ENCODE peak calls at places on chromosomes 6 and 20, in five cellular contexts. One of them, this sample, is unnamed.

GRCh38 chr20:57395111-57395959 is 4.1 kb downstream of the RBM38 start:
- ATAC-seq in stimulated activated naive CD8-positive, alpha-beta T cell treated with anti-CD3 and anti-CD28 coated beads, Interleukin-15, Interleukin-2, amounts not matched to agents 100 U/mL and 50 U/mL, for 24 hours: no peak
- ATAC-seq in sciatic nerve: peak
- ATAC-seq in activated naive CD8-positive, alpha-beta T cell treated with anti-CD3 and anti-CD28 coated beads, Interleukin-2, amount 10 ng/mL, durations not matched to agents 7 days and 5 days: no peak
- ATAC-seq in HCT116: no peak
- ATAC-seq in this sample: no peak

GRCh38 chr20:32312718-32313424 is 35.4 kb downstream of the KIF3B start:
- ATAC-seq in stimulated activated naive CD8-positive, alpha-beta T cell treated with anti-CD3 and anti-CD28 coated beads, Interleukin-15, Interleukin-2, amounts not matched to agents 100 U/mL and 50 U/mL, for 24 hours: no peak
- ATAC-seq in sciatic nerve: no peak
- ATAC-seq in activated naive CD8-positive, alpha-beta T cell treated with anti-CD3 and anti-CD28 coated beads, Interleukin-2, amount 10 ng/mL, durations not matched to agents 7 days and 5 days: no peak
- ATAC-seq in HCT116: no peak
- ATAC-seq in this sample: no peak

GRCh38 chr6:148520109-148520841 is 177.6 kb downstream of the SASH1 start:
- ATAC-seq in stimulated activated naive CD8-positive, alpha-beta T cell treated with anti-CD3 and anti-CD28 coated beads, Interleukin-15, Interleukin-2, amounts not matched to agents 100 U/mL and 50 U/mL, for 24 hours: peak
- ATAC-seq in sciatic nerve: peak
- ATAC-seq in activated naive CD8-positive, alpha-beta T cell treated with anti-CD3 and anti-CD28 coated beads, Interleukin-2, amount 10 ng/mL, durations not matched to agents 7 days and 5 days: no peak
- ATAC-seq in HCT116: no peak
- ATAC-seq in this sample: peak

GRCh38 chr6:143374014-143374413 is 76.5 kb downstream of the ADAT2 start:
- ATAC-seq in stimulated activated naive CD8-positive, alpha-beta T cell treated with anti-CD3 and anti-CD28 coated beads, Interleukin-15, Interleukin-2, amounts not matched to agents 100 U/mL and 50 U/mL, for 24 hours: no peak
- ATAC-seq in sciatic nerve: no peak
- ATAC-seq in activated naive CD8-positive, alpha-beta T cell treated with anti-CD3 and anti-CD28 coated beads, Interleukin-2, amount 10 ng/mL, durations not matched to agents 7 days and 5 days: no peak
- ATAC-seq in HCT116: no peak
- ATAC-seq in this sample: no peak

GRCh38 chr20:19172637-19173036 is 39.8 kb upstream of the SLC24A3 start:
- ATAC-seq in stimulated activated naive CD8-positive, alpha-beta T cell treated with anti-CD3 and anti-CD28 coated beads, Interleukin-15, Interleukin-2, amounts not matched to agents 100 U/mL and 50 U/mL, for 24 hours: no peak
- ATAC-seq in sciatic nerve: no peak
- ATAC-seq in activated naive CD8-positive, alpha-beta T cell treated with anti-CD3 and anti-CD28 coated beads, Interleukin-2, amount 10 ng/mL, durations not matched to agents 7 days and 5 days: no peak
- ATAC-seq in HCT116: no peak
- ATAC-seq in this sample: no peak

GRCh38 chr6:165760126-165760802 is 97.2 kb upstream of the PDE10A start:
- ATAC-seq in stimulated activated naive CD8-positive, alpha-beta T cell treated with anti-CD3 and anti-CD28 coated beads, Interleukin-15, Interleukin-2, amounts not matched to agents 100 U/mL and 50 U/mL, for 24 hours: no peak
- ATAC-seq in sciatic nerve: no peak
- ATAC-seq in activated naive CD8-positive, alpha-beta T cell treated with anti-CD3 and anti-CD28 coated beads, Interleukin-2, amount 10 ng/mL, durations not matched to agents 7 days and 5 days: no peak
- ATAC-seq in HCT116: no peak
- ATAC-seq in this sample: no peak

GRCh38 chr6:91970700-91971099 is 1383.8 kb upstream of the MAP3K7 start:
- ATAC-seq in stimulated activated naive CD8-positive, alpha-beta T cell treated with anti-CD3 and anti-CD28 coated beads, Interleukin-15, Interleukin-2, amounts not matched to agents 100 U/mL and 50 U/mL, for 24 hours: no peak
- ATAC-seq in sciatic nerve: no peak
- ATAC-seq in activated naive CD8-positive, alpha-beta T cell treated with anti-CD3 and anti-CD28 coated beads, Interleukin-2, amount 10 ng/mL, durations not matched to agents 7 days and 5 days: no peak
- ATAC-seq in HCT116: no peak
- ATAC-seq in this sample: no peak

GRCh38 chr6:89952696-89953095 is 58.4 kb downstream of the GJA10 start:
- ATAC-seq in stimulated activated naive CD8-positive, alpha-beta T cell treated with anti-CD3 and anti-CD28 coated beads, Interleukin-15, Interleukin-2, amounts not matched to agents 100 U/mL and 50 U/mL, for 24 hours: peak
- ATAC-seq in sciatic nerve: no peak
- ATAC-seq in activated naive CD8-positive, alpha-beta T cell treated with anti-CD3 and anti-CD28 coated beads, Interleukin-2, amount 10 ng/mL, durations not matched to agents 7 days and 5 days: peak
- ATAC-seq in HCT116: no peak
- ATAC-seq in this sample: no peak

GRCh38 chr6:160990847-160991410 is 640 bp upstream of the MAP3K4 start:
- ATAC-seq in stimulated activated naive CD8-positive, alpha-beta T cell treated with anti-CD3 and anti-CD28 coated beads, Interleukin-15, Interleukin-2, amounts not matched to agents 100 U/mL and 50 U/mL, for 24 hours: no peak
- ATAC-seq in sciatic nerve: no peak
- ATAC-seq in activated naive CD8-positive, alpha-beta T cell treated with anti-CD3 and anti-CD28 coated beads, Interleukin-2, amount 10 ng/mL, durations not matched to agents 7 days and 5 days: no peak
- ATAC-seq in HCT116: no peak
- ATAC-seq in this sample: no peak

This sample was measured in esophagus mucosa.